ENCODE peak calls at places on chromosomes 4 and X, in nine cellular contexts. L is A549; H is germinal center; O is hippocampal formation; U is stimulated activated CD8-positive, alpha-beta memory T cell treated with anti-CD3 and anti-CD28 coated beads, Interleukin-7, amount 100 ng/mL, for 1 hour; K is adrenal gland; Y is fibroblast of pulmonary artery; C is neural progenitor cell; V is NCI-H1105 treated with DMSO at 0.1 percent for 48 hours. S is an unnamed sample.

GRCh38 chr4:119135721-119136121 is at the start of gene MYOZ2:
- DNase-seq in K (no peak), Y (peak), C (no peak), V (no peak), U (no peak), H (no peak), O (no peak), L (no peak), S (no peak)

GRCh38 chr4:173769568-173769967 is 239.5 kb upstream of the HAND2 start:
- DNase-seq in L (no peak), H (no peak), U (no peak), V (no peak), C (no peak), O (no peak), Y (no peak), K (no peak), S (no peak)

GRCh38 chr4:21649691-21650090 is 298.9 kb downstream of the KCNIP4 start:
- DNase-seq in V (no peak), L (no peak), O (no peak), U (no peak), H (no peak), K (no peak), Y (no peak), C (no peak), S (no peak)

GRCh38 chr4:113013746-113014145 is 35.7 kb upstream of the ANK2 start:
- DNase-seq in V (no peak), Y (peak), U (no peak), H (no peak), L (no peak), C (no peak), O (no peak), K (no peak), S (no peak)

GRCh38 chr4:6196324-6196723 is 4.0 kb downstream of the JAKMIP1 start:
- DNase-seq in O (no peak), V (no peak), L (no peak), C (no peak), K (no peak), H (no peak), Y (no peak), U (no peak), S (no peak)

GRCh38 chr4:101349346-101350064 is 2.2 kb upstream of the PPP3CA start:
- DNase-seq in L (peak), U (no peak), C (no peak), H (no peak), V (peak), Y (peak), K (peak), O (no peak), S (peak)

GRCh38 chr4:39469429-39470077 is 10.7 kb downstream of the LIAS start:
- DNase-seq in K (peak), V (peak), L (peak), H (peak), Y (peak), U (no peak), C (peak), O (no peak), S (peak)

GRCh38 chr4:75848891-75849290 is 53.4 kb downstream of the PPEF2 start:
- DNase-seq in O (no peak), L (no peak), U (no peak), V (no peak), H (no peak), K (no peak), Y (peak), C (no peak), S (no peak)

GRCh38 chr4:165709973-165710526 is 163.0 kb upstream of the TLL1 start:
- DNase-seq in H (no peak), Y (no peak), U (no peak), L (no peak), K (no peak), O (no peak), C (no peak), V (peak), S (no peak)

GRCh38 chr4:27836505-27836904 is 975.9 kb downstream of the STIM2 start:
- DNase-seq in K (no peak), H (no peak), L (no peak), O (no peak), C (no peak), Y (peak), U (no peak), V (no peak), S (no peak)

GRCh38 chr4:112327950-112328349 is 30.8 kb downstream of the ALPK1 start:
- DNase-seq in K (no peak), C (peak), L (peak), U (no peak), V (peak), H (peak), O (no peak), Y (peak), S (peak)

GRCh38 chrX:11212741-11213140 is 80.5 kb upstream of the AMELX start:
- DNase-seq in U (no peak), L (no peak), K (no peak), H (no peak), V (no peak), Y (no peak), O (no peak), C (no peak), S (no peak)

GRCh38 chrX:14015294-14015693 is 14.4 kb downstream of the GEMIN8 start:
- DNase-seq in O (no peak), C (no peak), V (no peak), U (no peak), Y (peak), H (no peak), K (no peak), L (no peak), S (no peak)

S was measured in GDM1.